ENCODE peak calls at places on chromosomes 11 and 22, in six cellular contexts. R, L, D, Y, W and G are unnamed samples.

GRCh38 chr11:70467196-70468085 is 69.1 kb downstream of the CTTN start:
- DNase-seq in L (no peak), D (peak), Y (peak), R (no peak), W (peak), G (peak)

GRCh38 chr11:76798656-76799055 is 15.5 kb downstream of the TSKU start:
- DNase-seq in R (no peak), D (no peak), W (no peak), L (no peak), Y (no peak), G (no peak)

GRCh38 chr11:72141066-72141465 is 5.5 kb downstream of the FOLR3 start:
- DNase-seq in Y (peak), R (no peak), W (peak), L (peak), D (no peak), G (peak)

GRCh38 chr22:20113551-20114310 is 2.2 kb upstream of the RANBP1 start:
- DNase-seq in R (no peak), D (no peak), Y (no peak), W (no peak), L (no peak), G (no peak)

GRCh38 chr11:2576536-2576935 is 123.3 kb downstream of the KCNQ1OT1 start:
- DNase-seq in D (no peak), L (no peak), Y (no peak), R (no peak), W (no peak), G (no peak)

GRCh38 chr11:61578819-61579218 is 2.1 kb downstream of the SYT7 start:
- DNase-seq in Y (no peak), W (no peak), L (no peak), D (no peak), R (no peak), G (no peak)

GRCh38 chr11:75597636-75598035 is 35.6 kb downstream of the SERPINH1 start:
- DNase-seq in Y (peak), W (no peak), R (no peak), L (no peak), D (peak), G (peak)

GRCh38 chr11:77677138-77677537 is 39.5 kb upstream of the CLNS1A start:
- DNase-seq in R (no peak), D (no peak), W (peak), Y (no peak), L (no peak), G (no peak)